ENCODE peak calls at places on chromosome 6, in eight cellular contexts. T is SJSA1, D is ovary, Q is thoracic aorta, W is IMR-90, H is neural progenitor cell, X is adrenal gland, O is cardiac muscle cell. I is an unnamed sample. For H3K9me3, the result is how much of the 10 kb centered on the place peaks cover.

GRCh38 chr6:137218473-137218916 is 690 bp downstream of the IFNGR1 start:
- DNase-seq in O (peak), D (peak), X (peak), T (no peak), H (peak), Q (peak), W (peak), I (peak)

GRCh38 chr6:3157151-3157933 is at the start of gene TUBB2A:
- DNase-seq in Q (no peak), H (peak), W (peak), O (peak), T (peak), X (peak), D (peak), I (peak)

GRCh38 chr6:105431226-105431625 is 28.3 kb upstream of the PREP start:
- DNase-seq in D (no peak), H (peak), O (peak), X (no peak), W (peak), T (peak), Q (no peak), I (no peak)

GRCh38 chr6:55937227-55937626 is 61.8 kb upstream of the BMP5 start:
- DNase-seq in X (no peak), H (no peak), O (peak), T (no peak), W (no peak), Q (no peak), D (no peak), I (no peak)

GRCh38 chr6:57262901-57263694 is 41.0 kb upstream of the RAB23 start:
- DNase-seq in W (peak), X (no peak), D (no peak), H (no peak), Q (no peak), T (peak), O (peak), I (peak)

GRCh38 chr6:163347021-163347446 is 67.5 kb upstream of the QKI start:
- DNase-seq in T (no peak), X (no peak), W (no peak), Q (no peak), D (no peak), O (no peak), H (peak), I (peak)

GRCh38 chr6:124962617-124963415 is 579 bp downstream of the RNF217 start:
- DNase-seq in O (peak), W (peak), T (peak), Q (no peak), H (peak), X (peak), D (peak), I (peak)

GRCh38 chr6:10373642-10374359 is 41.1 kb downstream of the TFAP2A start:
- DNase-seq in W (peak), T (peak), H (no peak), Q (no peak), D (no peak), O (no peak), X (no peak), I (no peak)

GRCh38 chr6:35694462-35694861 is 5.7 kb upstream of the FKBP5 start:
- DNase-seq in D (no peak), Q (no peak), W (peak), T (no peak), O (no peak), X (no peak), H (no peak), I (no peak)

GRCh38 chr6:38371312-38371672 is 268.4 kb downstream of the BTBD9 start:
- DNase-seq in D (peak), O (no peak), H (no peak), Q (no peak), X (peak), W (no peak), T (no peak), I (no peak)

GRCh38 chr6:142377112-142377848 is 75.5 kb downstream of the ADGRG6 start:
- DNase-seq in W (peak), T (no peak), Q (no peak), H (peak), O (peak), X (no peak), D (no peak), I (peak)

GRCh38 chr6:81834141-81834621 is 81.7 kb upstream of the TENT5A start:
- DNase-seq in W (peak), X (peak), O (peak), T (peak), D (peak), H (no peak), Q (no peak), I (peak)

GRCh38 chr6:32982702-32983492 is 14.5 kb downstream of the BRD2 start:
- DNase-seq in W (no peak), H (no peak), Q (no peak), O (no peak), T (no peak), D (no peak), X (no peak), I (no peak)

GRCh38 chr6:11374036-11375010 is 141.9 kb upstream of the NEDD9 start:
- DNase-seq in T (no peak), W (no peak), X (no peak), Q (no peak), D (no peak), O (no peak), H (no peak), I (no peak)

GRCh38 chr6:46381057-46381456 is 110.2 kb downstream of the RCAN2 start:
- DNase-seq in W (no peak), Q (no peak), H (no peak), X (no peak), T (peak), D (no peak), O (no peak), I (no peak)

GRCh38 chr6:1554881-1555569 is 54.7 kb upstream of the FOXC1 start:
- DNase-seq in H (peak), O (peak), D (peak), T (peak), Q (no peak), X (peak), W (peak), I (peak)

GRCh38 chr6:36019167-36019566 is 5.3 kb downstream of the SLC26A8 start:
- DNase-seq in W (no peak), O (no peak), D (no peak), T (no peak), X (no peak), Q (no peak), H (no peak), I (no peak)

GRCh38 chr6:136470044-136470443 is 80.2 kb downstream of the MAP7 start:
- DNase-seq in O (no peak), Q (no peak), D (no peak), H (no peak), W (no peak), T (no peak), X (no peak), I (no peak)

GRCh38 chr6:156659317-156660198 is 117.6 kb upstream of the ARID1B start:
- DNase-seq in D (no peak), X (no peak), T (no peak), W (no peak), H (no peak), Q (no peak), O (no peak), I (no peak)

GRCh38 chr6:131210469-131210868 is 75.2 kb downstream of the AKAP7 start:
- DNase-seq in D (no peak), O (no peak), W (no peak), X (no peak), H (no peak), T (no peak), Q (no peak), I (no peak)

GRCh38 chr6:149566372-149567193 is at the start of gene GINM1:
- DNase-seq in W (peak), O (peak), T (peak), D (peak), Q (no peak), H (peak), X (peak), I (peak)

GRCh38 chr6:72742274-72742673 is 120.4 kb downstream of the KCNQ5 start:
- DNase-seq in X (no peak), Q (no peak), D (no peak), H (no peak), W (no peak), T (no peak), O (no peak), I (no peak)

GRCh38 chr6:43335469-43335868 is 26.8 kb upstream of the CRIP3 start:
- DNase-seq in O (no peak), Q (no peak), D (no peak), T (no peak), X (no peak), H (no peak), W (no peak), I (no peak)

GRCh38 chr6:43339168-43339567 is 30.3 kb downstream of the ZNF318 start:
- DNase-seq in H (no peak), W (no peak), O (no peak), D (no peak), Q (no peak), X (no peak), T (no peak), I (no peak)

GRCh38 chr6:43334466-43335095 is 26.0 kb upstream of the CRIP3 start:
- DNase-seq in O (peak), Q (no peak), D (no peak), T (peak), W (peak), H (peak), X (peak), I (no peak)

GRCh38 chr6:43338243-43338642 is 29.6 kb upstream of the CRIP3 start:
- DNase-seq in X (no peak), D (no peak), Q (no peak), O (no peak), W (no peak), T (no peak), H (no peak), I (no peak)
- H3K4me3 ChIP-seq in X (no peak), D (no peak), Q (no peak), O (no peak), W (no peak), T (no peak), H (no peak), I (no peak)

DNA sequence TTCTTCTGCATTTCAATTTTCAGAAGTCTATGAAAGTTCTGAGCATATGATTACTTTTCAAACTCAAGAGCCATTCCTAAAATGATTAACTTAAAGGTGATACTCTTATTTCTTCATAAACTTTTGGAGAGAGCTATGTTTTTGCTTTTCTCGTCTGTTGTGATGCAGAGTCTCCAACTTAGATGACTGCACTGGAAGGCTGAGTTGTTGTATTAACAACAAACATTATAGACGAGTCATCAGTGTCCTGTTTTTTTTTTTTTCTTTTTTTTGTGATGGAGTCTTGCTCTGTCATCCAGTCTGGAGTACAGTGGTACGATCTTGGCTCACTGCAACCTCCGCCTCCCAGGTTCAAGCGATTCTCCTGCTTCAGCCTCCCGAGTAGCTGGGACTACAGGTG is 101.9 kb downstream of the CD109 start:
- DNase-seq in D (no peak), O (no peak), H (no peak), W (peak), X (no peak), T (no peak), Q (no peak), I (no peak)
- H3K27ac ChIP-seq in D (no peak), O (no peak), H (no peak), W (no peak), X (no peak), T (no peak), Q (no peak), I (no peak)

GRCh38 chr6:162153120-162153519 is 574.4 kb downstream of the PRKN start:
- DNase-seq in O (no peak), D (no peak), Q (no peak), T (no peak), W (no peak), H (no peak), X (no peak), I (no peak)
- H3K9me3 ChIP-seq in O (under half), D (under half), Q (under half), T (under half), W (under half), H (under half), X (under half), I (under half)

DNA sequence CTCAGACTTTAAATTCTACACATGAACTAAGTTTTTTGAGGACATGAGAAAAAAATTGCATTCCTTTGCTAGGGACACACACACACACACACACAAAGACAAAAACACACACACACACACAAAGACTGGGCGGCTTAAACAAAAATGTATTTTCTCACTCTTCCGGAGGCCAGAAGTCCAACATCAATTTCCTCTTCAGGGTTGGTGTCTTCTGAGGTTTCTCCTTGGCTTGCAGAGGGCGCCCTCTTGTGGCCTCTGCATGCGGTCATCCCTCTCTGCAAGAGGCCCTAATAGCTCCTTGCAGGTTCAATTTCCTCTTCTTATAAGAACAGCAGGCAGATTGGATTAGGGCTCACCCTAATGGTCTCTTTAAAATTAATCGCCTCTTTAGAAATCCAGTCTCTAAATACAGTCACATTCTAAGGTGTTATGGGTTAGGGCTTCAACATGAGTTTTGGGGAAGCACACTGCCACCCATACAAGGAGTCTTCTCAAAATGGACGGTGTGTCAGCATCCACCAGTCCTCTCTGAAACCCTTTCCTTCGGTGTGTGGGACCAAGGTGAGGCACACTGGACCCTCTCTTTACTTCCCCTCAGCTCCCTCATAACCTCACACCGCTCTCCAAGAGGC is 61.4 kb downstream of the GPR6 start:
- DNase-seq in Q (peak), D (peak), W (peak), X (peak), O (peak), T (peak), H (peak), I (peak)
- H3K4me3 ChIP-seq in Q (peak), D (peak), W (peak), X (peak), O (no peak), T (no peak), H (peak), I (peak)

GRCh38 chr6:103995571-103995970 is 864.1 kb downstream of the HACE1 start:
- DNase-seq in T (no peak), O (no peak), D (no peak), X (no peak), Q (no peak), W (no peak), H (no peak), I (no peak)
- H3K27ac ChIP-seq in T (no peak), O (no peak), D (no peak), X (no peak), Q (no peak), W (no peak), H (no peak), I (no peak)

DNA sequence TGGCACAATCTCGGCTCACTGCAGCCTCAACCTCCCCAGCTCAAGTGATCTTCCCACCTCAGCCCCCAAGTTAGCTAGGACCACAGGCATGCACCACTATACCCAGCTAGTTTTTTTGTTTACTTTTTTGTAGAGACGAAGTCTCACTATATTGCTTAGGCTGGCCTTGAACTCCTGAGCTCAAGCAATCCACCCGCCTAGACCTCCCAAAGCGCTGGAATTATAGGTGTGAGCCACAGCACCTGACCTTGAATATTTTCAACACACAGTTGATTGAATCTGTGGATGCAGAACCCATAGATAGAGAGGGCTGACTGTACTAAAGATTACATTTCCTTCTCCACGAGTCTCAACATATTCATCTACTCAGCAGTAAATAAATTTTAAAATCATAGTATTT is 15.6 kb downstream of the CDK19 start:
- DNase-seq in W (no peak), D (no peak), Q (no peak), H (no peak), O (no peak), T (no peak), X (no peak), I (no peak)
- H3K9me3 ChIP-seq in W (under half), D (under half), Q (under half), H (under half), O (under half), T (under half), X (under half), I (under half)

GRCh38 chr6:43578748-43579147 is 2.8 kb downstream of the POLH start:
- DNase-seq in D (no peak), Q (no peak), X (no peak), W (peak), T (no peak), O (no peak), H (no peak), I (no peak)
- H3K4me3 ChIP-seq in D (no peak), Q (no peak), X (no peak), W (no peak), T (no peak), O (no peak), H (no peak), I (no peak)

GRCh38 chr6:49325901-49326300 is 137.2 kb downstream of the MMUT start:
- DNase-seq in O (peak), T (no peak), D (no peak), H (no peak), Q (no peak), W (no peak), X (no peak), I (no peak)

GRCh38 chr6:49328051-49328450 is 135.0 kb downstream of the MMUT start:
- DNase-seq in W (no peak), Q (no peak), T (no peak), X (no peak), H (peak), O (peak), D (no peak), I (no peak)

GRCh38 chr6:49327575-49327974 is 135.5 kb downstream of the MMUT start:
- DNase-seq in W (no peak), T (no peak), H (no peak), O (no peak), D (no peak), Q (no peak), X (no peak), I (no peak)

GRCh38 chr6:49326337-49326736 is 136.7 kb downstream of the MMUT start:
- DNase-seq in W (peak), X (no peak), Q (no peak), O (peak), D (no peak), H (no peak), T (peak), I (no peak)

GRCh38 chr6:49327005-49327404 is 136.0 kb downstream of the MMUT start:
- DNase-seq in Q (no peak), D (no peak), O (no peak), X (no peak), T (no peak), W (peak), H (no peak), I (no peak)
- H3K27ac ChIP-seq in Q (no peak), D (no peak), O (no peak), X (no peak), T (peak), W (peak), H (no peak), I (no peak)

GRCh38 chr6:95448208-95448607 is 129.1 kb upstream of the MANEA start:
- DNase-seq in O (no peak), T (no peak), W (no peak), X (no peak), Q (no peak), D (no peak), H (no peak), I (no peak)
- H3K9me3 ChIP-seq in O (under half), T (under half), W (under half), X (under half), Q (under half), D (under half), H (under half), I (under half)

I was measured in right cardiac atrium.